ENCODE peak calls at places on chromosome 5, in ten cellular contexts. One of them, this sample, is unnamed.

GRCh38 chr5:126384985-126385384 is 38.2 kb upstream of the GRAMD2B start:
- DNase-seq in tibial artery: no peak
- DNase-seq in fibroblast of lung: peak; percentile 95
- DNase-seq in CD8-positive, alpha-beta T cell: no peak
- DNase-seq in endodermal cell: no peak
- DNase-seq in adrenal gland: no peak
- DNase-seq in heart right ventricle: no peak
- DNase-seq in GM23338: no peak
- DNase-seq in sigmoid colon: no peak
- DNase-seq in hepatocyte: no peak
- DNase-seq in this sample: no peak

GRCh38 chr5:135505973-135506372 is 29.8 kb downstream of the NEUROG1 start:
- DNase-seq in tibial artery: no peak
- DNase-seq in fibroblast of lung: peak; percentile 52
- DNase-seq in CD8-positive, alpha-beta T cell: no peak
- DNase-seq in endodermal cell: no peak
- DNase-seq in adrenal gland: no peak
- DNase-seq in heart right ventricle: no peak
- DNase-seq in GM23338: no peak
- DNase-seq in sigmoid colon: no peak
- DNase-seq in hepatocyte: no peak
- DNase-seq in this sample: no peak

GRCh38 chr5:145243016-145243415 is 592.1 kb downstream of the PRELID2 start:
- DNase-seq in tibial artery: no peak
- DNase-seq in fibroblast of lung: peak; percentile 6
- DNase-seq in CD8-positive, alpha-beta T cell: no peak
- DNase-seq in endodermal cell: no peak
- DNase-seq in adrenal gland: no peak
- DNase-seq in heart right ventricle: no peak
- DNase-seq in GM23338: no peak
- DNase-seq in sigmoid colon: no peak
- DNase-seq in hepatocyte: no peak
- DNase-seq in this sample: no peak

GRCh38 chr5:38193015-38193581 is 65.3 kb upstream of the EGFLAM start:
- DNase-seq in tibial artery: peak; percentile 75
- DNase-seq in fibroblast of lung: peak; percentile 49
- DNase-seq in CD8-positive, alpha-beta T cell: peak; percentile 58
- DNase-seq in endodermal cell: peak; percentile 94
- DNase-seq in adrenal gland: peak; percentile 72
- DNase-seq in heart right ventricle: peak; percentile 56
- DNase-seq in GM23338: peak; percentile 85
- DNase-seq in sigmoid colon: peak; percentile 81
- DNase-seq in hepatocyte: peak; percentile 84
- DNase-seq in this sample: peak; percentile 73

GRCh38 chr5:126044111-126044668 is 379.0 kb upstream of the GRAMD2B start:
- DNase-seq in tibial artery: no peak
- DNase-seq in fibroblast of lung: peak; percentile 96
- DNase-seq in CD8-positive, alpha-beta T cell: no peak
- DNase-seq in endodermal cell: no peak
- DNase-seq in adrenal gland: no peak
- DNase-seq in heart right ventricle: peak; percentile 57
- DNase-seq in GM23338: no peak
- DNase-seq in sigmoid colon: no peak
- DNase-seq in hepatocyte: peak; percentile 79
- DNase-seq in this sample: no peak

GRCh38 chr5:132260051-132260450 is 2.6 kb downstream of the PDLIM4 start:
- DNase-seq in tibial artery: peak; percentile 76
- DNase-seq in fibroblast of lung: peak; percentile 82
- DNase-seq in CD8-positive, alpha-beta T cell: no peak
- DNase-seq in endodermal cell: peak; percentile 38
- DNase-seq in adrenal gland: peak; percentile 11
- DNase-seq in heart right ventricle: peak; percentile 4
- DNase-seq in GM23338: no peak
- DNase-seq in sigmoid colon: no peak
- DNase-seq in hepatocyte: no peak
- DNase-seq in this sample: no peak

GRCh38 chr5:156850206-156850751 is at the start of gene PPP1R2B:
- DNase-seq in tibial artery: no peak
- DNase-seq in fibroblast of lung: no peak
- DNase-seq in CD8-positive, alpha-beta T cell: no peak
- DNase-seq in endodermal cell: no peak
- DNase-seq in adrenal gland: no peak
- DNase-seq in heart right ventricle: no peak
- DNase-seq in GM23338: peak; percentile 19
- DNase-seq in sigmoid colon: no peak
- DNase-seq in hepatocyte: no peak
- DNase-seq in this sample: no peak

GRCh38 chr5:135033026-135033861 is 784 bp downstream of the PITX1 start:
- DNase-seq in tibial artery: peak; percentile 79
- DNase-seq in fibroblast of lung: peak; percentile 19
- DNase-seq in CD8-positive, alpha-beta T cell: no peak
- DNase-seq in endodermal cell: peak; percentile 84
- DNase-seq in adrenal gland: peak; percentile 37
- DNase-seq in heart right ventricle: no peak
- DNase-seq in GM23338: peak; percentile 81
- DNase-seq in sigmoid colon: no peak
- DNase-seq in hepatocyte: peak; percentile 59
- DNase-seq in this sample: no peak

GRCh38 chr5:158288258-158288657 is 429.3 kb upstream of the CLINT1 start:
- DNase-seq in tibial artery: no peak
- DNase-seq in fibroblast of lung: peak; percentile 8
- DNase-seq in CD8-positive, alpha-beta T cell: no peak
- DNase-seq in endodermal cell: no peak
- DNase-seq in adrenal gland: no peak
- DNase-seq in heart right ventricle: no peak
- DNase-seq in GM23338: no peak
- DNase-seq in sigmoid colon: no peak
- DNase-seq in hepatocyte: no peak
- DNase-seq in this sample: no peak

GRCh38 chr5:151105561-151105960 is 24.7 kb upstream of the TNIP1 start:
- DNase-seq in tibial artery: no peak
- DNase-seq in fibroblast of lung: no peak
- DNase-seq in CD8-positive, alpha-beta T cell: no peak
- DNase-seq in endodermal cell: no peak
- DNase-seq in adrenal gland: no peak
- DNase-seq in heart right ventricle: no peak
- DNase-seq in GM23338: no peak
- DNase-seq in sigmoid colon: no peak
- DNase-seq in hepatocyte: no peak
- DNase-seq in this sample: no peak

GRCh38 chr5:94932259-94932658 is 313.8 kb downstream of the SLF1 start:
- DNase-seq in tibial artery: no peak
- DNase-seq in fibroblast of lung: no peak
- DNase-seq in CD8-positive, alpha-beta T cell: no peak
- DNase-seq in endodermal cell: no peak
- DNase-seq in adrenal gland: no peak
- DNase-seq in heart right ventricle: no peak
- DNase-seq in GM23338: no peak
- DNase-seq in sigmoid colon: no peak
- DNase-seq in hepatocyte: no peak
- DNase-seq in this sample: no peak

GRCh38 chr5:113378081-113378480 is 56.7 kb downstream of the TSSK1B start:
- DNase-seq in tibial artery: no peak
- DNase-seq in fibroblast of lung: no peak
- DNase-seq in CD8-positive, alpha-beta T cell: no peak
- DNase-seq in endodermal cell: no peak
- DNase-seq in adrenal gland: no peak
- DNase-seq in heart right ventricle: no peak
- DNase-seq in GM23338: no peak
- DNase-seq in sigmoid colon: no peak
- DNase-seq in hepatocyte: no peak
- DNase-seq in this sample: no peak
- H3K4me1 ChIP-seq in tibial artery: no peaks in the 10 kb centered on the region
- H3K4me1 ChIP-seq in fibroblast of lung: no peaks in the 10 kb centered on the region
- H3K4me1 ChIP-seq in CD8-positive, alpha-beta T cell: peaks cover 29% of the 10 kb centered on the region
- H3K4me1 ChIP-seq in endodermal cell: no peaks in the 10 kb centered on the region
- H3K4me1 ChIP-seq in adrenal gland: peaks cover 12% of the 10 kb centered on the region
- H3K4me1 ChIP-seq in heart right ventricle: peaks cover 27% of the 10 kb centered on the region
- H3K4me1 ChIP-seq in GM23338: peaks cover 5% of the 10 kb centered on the region
- H3K4me1 ChIP-seq in sigmoid colon: no peaks in the 10 kb centered on the region
- H3K4me1 ChIP-seq in hepatocyte: peaks cover 10% of the 10 kb centered on the region
- H3K4me1 ChIP-seq in this sample: no peaks in the 10 kb centered on the region

DNA sequence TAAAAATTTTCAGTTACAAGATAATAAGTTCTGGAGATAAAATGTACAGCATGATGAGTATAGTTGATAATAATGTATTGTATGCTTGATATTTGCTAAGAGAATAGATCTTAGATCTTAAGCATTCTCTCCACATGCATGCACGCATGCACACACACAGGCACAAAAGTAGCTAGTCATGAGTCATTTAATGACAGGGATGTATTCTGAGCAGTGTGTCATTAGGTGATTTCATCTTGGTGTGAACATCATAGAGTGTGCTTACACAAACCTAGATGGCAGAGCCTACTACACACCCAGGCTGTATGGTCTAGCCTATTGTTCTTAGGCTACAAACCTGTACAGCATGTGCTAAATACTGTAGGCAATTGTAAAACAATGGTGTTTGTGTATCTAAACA is 124.2 kb downstream of the PTTG1 start:
- DNase-seq in tibial artery: no peak
- DNase-seq in fibroblast of lung: peak; percentile 25
- DNase-seq in CD8-positive, alpha-beta T cell: no peak
- DNase-seq in endodermal cell: peak; percentile 5
- DNase-seq in adrenal gland: no peak
- DNase-seq in heart right ventricle: no peak
- DNase-seq in GM23338: no peak
- DNase-seq in sigmoid colon: no peak
- DNase-seq in hepatocyte: no peak
- DNase-seq in this sample: no peak
- TF ChIP-seq CTCF in tibial artery: no peak
- TF ChIP-seq CTCF in fibroblast of lung: no peak
- TF ChIP-seq CTCF in CD8-positive, alpha-beta T cell: no peak
- TF ChIP-seq CTCF in endodermal cell: no peak
- TF ChIP-seq CTCF in adrenal gland: no peak
- TF ChIP-seq CTCF in heart right ventricle: no peak
- TF ChIP-seq CTCF in GM23338: no peak
- TF ChIP-seq CTCF in sigmoid colon: no peak
- TF ChIP-seq CTCF in hepatocyte: no peak
- TF ChIP-seq CTCF in this sample: no peak

GRCh38 chr5:53425598-53426516 is 54.6 kb upstream of the FST start:
- DNase-seq in tibial artery: no peak
- DNase-seq in fibroblast of lung: peak; percentile 39
- DNase-seq in CD8-positive, alpha-beta T cell: no peak
- DNase-seq in endodermal cell: peak; percentile 90
- DNase-seq in adrenal gland: no peak
- DNase-seq in heart right ventricle: no peak
- DNase-seq in GM23338: peak; percentile 88
- DNase-seq in sigmoid colon: no peak
- DNase-seq in hepatocyte: peak; percentile 49
- DNase-seq in this sample: no peak
- H3K4me1 ChIP-seq in tibial artery: no peaks in the 10 kb centered on the region
- H3K4me1 ChIP-seq in fibroblast of lung: peaks cover 34% of the 10 kb centered on the region
- H3K4me1 ChIP-seq in CD8-positive, alpha-beta T cell: no peaks in the 10 kb centered on the region
- H3K4me1 ChIP-seq in endodermal cell: peaks cover 5% of the 10 kb centered on the region
- H3K4me1 ChIP-seq in adrenal gland: peaks cover 8% of the 10 kb centered on the region
- H3K4me1 ChIP-seq in heart right ventricle: peaks cover 7% of the 10 kb centered on the region
- H3K4me1 ChIP-seq in GM23338: peaks cover 2% of the 10 kb centered on the region
- H3K4me1 ChIP-seq in sigmoid colon: no peaks in the 10 kb centered on the region
- H3K4me1 ChIP-seq in hepatocyte: no peaks in the 10 kb centered on the region
- H3K4me1 ChIP-seq in this sample: no peaks in the 10 kb centered on the region

GRCh38 chr5:171630047-171630669 is 155.5 kb upstream of the SMIM23 start:
- DNase-seq in tibial artery: no peak
- DNase-seq in fibroblast of lung: peak; percentile 62
- DNase-seq in CD8-positive, alpha-beta T cell: no peak
- DNase-seq in endodermal cell: peak; percentile 92
- DNase-seq in adrenal gland: no peak
- DNase-seq in heart right ventricle: peak; percentile 61
- DNase-seq in GM23338: peak; percentile 86
- DNase-seq in sigmoid colon: peak; percentile 59
- DNase-seq in hepatocyte: peak; percentile 81
- DNase-seq in this sample: peak; percentile 64
- TF ChIP-seq CTCF in tibial artery: peak; percentile 48
- TF ChIP-seq CTCF in fibroblast of lung: peak; percentile 41
- TF ChIP-seq CTCF in CD8-positive, alpha-beta T cell: no peak
- TF ChIP-seq CTCF in endodermal cell: peak; percentile 79
- TF ChIP-seq CTCF in adrenal gland: peak; percentile 44
- TF ChIP-seq CTCF in heart right ventricle: peak; percentile 69
- TF ChIP-seq CTCF in GM23338: peak; percentile 73
- TF ChIP-seq CTCF in sigmoid colon: no peak
- TF ChIP-seq CTCF in hepatocyte: peak; percentile 65
- TF ChIP-seq CTCF in this sample: peak; percentile 60

GRCh38 chr5:172167893-172168292 is 20.1 kb downstream of the STK10 start:
- DNase-seq in tibial artery: no peak
- DNase-seq in fibroblast of lung: no peak
- DNase-seq in CD8-positive, alpha-beta T cell: no peak
- DNase-seq in endodermal cell: no peak
- DNase-seq in adrenal gland: no peak
- DNase-seq in heart right ventricle: peak; percentile 40
- DNase-seq in GM23338: peak; percentile 37
- DNase-seq in sigmoid colon: no peak
- DNase-seq in hepatocyte: no peak
- DNase-seq in this sample: no peak

GRCh38 chr5:172171118-172171775 is 16.8 kb downstream of the STK10 start:
- DNase-seq in tibial artery: no peak
- DNase-seq in fibroblast of lung: no peak
- DNase-seq in CD8-positive, alpha-beta T cell: no peak
- DNase-seq in endodermal cell: no peak
- DNase-seq in adrenal gland: no peak
- DNase-seq in heart right ventricle: no peak
- DNase-seq in GM23338: no peak
- DNase-seq in sigmoid colon: no peak
- DNase-seq in hepatocyte: no peak
- DNase-seq in this sample: no peak

GRCh38 chr5:172170251-172170701 is 17.7 kb downstream of the STK10 start:
- DNase-seq in tibial artery: no peak
- DNase-seq in fibroblast of lung: no peak
- DNase-seq in CD8-positive, alpha-beta T cell: no peak
- DNase-seq in endodermal cell: no peak
- DNase-seq in adrenal gland: no peak
- DNase-seq in heart right ventricle: peak; percentile 23
- DNase-seq in GM23338: no peak
- DNase-seq in sigmoid colon: no peak
- DNase-seq in hepatocyte: no peak
- DNase-seq in this sample: no peak

GRCh38 chr5:172168311-172168710 is 19.7 kb downstream of the STK10 start:
- DNase-seq in tibial artery: no peak
- DNase-seq in fibroblast of lung: no peak
- DNase-seq in CD8-positive, alpha-beta T cell: no peak
- DNase-seq in endodermal cell: no peak
- DNase-seq in adrenal gland: no peak
- DNase-seq in heart right ventricle: no peak
- DNase-seq in GM23338: no peak
- DNase-seq in sigmoid colon: no peak
- DNase-seq in hepatocyte: no peak
- DNase-seq in this sample: no peak

DNA sequence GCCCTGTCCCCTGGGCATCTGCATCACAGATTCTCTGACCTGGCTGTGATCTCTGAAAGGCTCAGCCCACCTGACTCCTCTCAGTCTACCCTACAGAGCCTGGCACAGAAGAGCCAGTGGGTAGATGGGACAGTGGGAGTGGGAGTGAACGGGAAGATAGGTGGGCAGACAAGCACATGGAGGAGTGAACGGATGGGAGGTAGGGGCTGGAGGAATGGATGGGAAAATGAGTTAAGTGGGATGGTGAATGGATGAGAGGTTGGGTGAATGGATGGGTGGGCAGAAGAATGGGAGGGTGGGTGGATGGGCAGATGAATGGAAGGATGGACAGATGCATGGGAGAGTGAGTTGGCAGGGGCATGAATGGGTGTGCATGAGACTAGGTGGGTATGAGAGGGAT is 18.8 kb downstream of the STK10 start:
- DNase-seq in tibial artery: no peak
- DNase-seq in fibroblast of lung: no peak
- DNase-seq in CD8-positive, alpha-beta T cell: no peak
- DNase-seq in endodermal cell: no peak
- DNase-seq in adrenal gland: no peak
- DNase-seq in heart right ventricle: no peak
- DNase-seq in GM23338: no peak
- DNase-seq in sigmoid colon: no peak
- DNase-seq in hepatocyte: no peak
- DNase-seq in this sample: no peak
- H3K4me1 ChIP-seq in tibial artery: no peaks in the 10 kb centered on the region
- H3K4me1 ChIP-seq in fibroblast of lung: peaks cover 11% of the 10 kb centered on the region
- H3K4me1 ChIP-seq in CD8-positive, alpha-beta T cell: peaks cover 95% of the 10 kb centered on the region
- H3K4me1 ChIP-seq in endodermal cell: no peaks in the 10 kb centered on the region
- H3K4me1 ChIP-seq in adrenal gland: peaks cover 25% of the 10 kb centered on the region
- H3K4me1 ChIP-seq in heart right ventricle: peaks cover 62% of the 10 kb centered on the region
- H3K4me1 ChIP-seq in GM23338: peaks cover under 1% of the 10 kb centered on the region
- H3K4me1 ChIP-seq in sigmoid colon: peaks cover 8% of the 10 kb centered on the region
- H3K4me1 ChIP-seq in hepatocyte: peaks cover 14% of the 10 kb centered on the region
- H3K4me1 ChIP-seq in this sample: no peaks in the 10 kb centered on the region

This sample was measured in ascending aorta.